ENCODE peak calls at places on chromosomes 1 and 21, in four cellular contexts. S is cardiac muscle cell, C is RWPE1, U is NCI-H1436. T is an unnamed sample.

GRCh38 chr1:94240822-94241221 is 3.4 kb upstream of the ARHGAP29 start:
- DNase-seq in S (peak; percentile 48), C (no peak), U (no peak), T (peak; percentile 67)

GRCh38 chr1:201506092-201506491 is 831 bp downstream of the CSRP1 start:
- DNase-seq in S (no peak), C (no peak), U (no peak), T (no peak)

GRCh38 chr1:24381256-24381655 is 32.3 kb downstream of the STPG1 start:
- DNase-seq in S (no peak), C (no peak), U (no peak), T (no peak)

GRCh38 chr1:30942326-30942978 is 33.9 kb upstream of the SDC3 start:
- DNase-seq in S (no peak), C (no peak), U (peak; percentile 17), T (peak; percentile 16)

GRCh38 chr1:153841463-153841994 is 66.3 kb downstream of the SLC27A3 start:
- DNase-seq in S (no peak), C (no peak), U (no peak), T (no peak)

GRCh38 chr1:175195798-175196197 is 3.2 kb upstream of the KIAA0040 start:
- DNase-seq in S (no peak), C (no peak), U (no peak), T (no peak)

GRCh38 chr1:32063261-32063681 is 9.5 kb upstream of the TMEM39B start:
- DNase-seq in S (peak; percentile 55), C (peak; percentile 55), U (peak; percentile 55), T (peak; percentile 45)

GRCh38 chr21:42039911-42040351 is 29.8 kb upstream of the ZBTB21 start:
- DNase-seq in S (no peak), C (no peak), U (no peak), T (no peak)

GRCh38 chr1:66711420-66711819 is 40.8 kb upstream of the DYNLT5 start:
- DNase-seq in S (no peak), C (no peak), U (peak; percentile 9), T (peak; percentile 33)

GRCh38 chr1:188941986-188942385 is 1535.7 kb downstream of the BRINP3 start:
- DNase-seq in S (no peak), C (no peak), U (no peak), T (no peak)

GRCh38 chr1:1941868-1942752 is 23.0 kb upstream of the TMEM52 start:
- DNase-seq in S (no peak), C (no peak), U (no peak), T (no peak)

GRCh38 chr21:45612096-45613019 is 31.2 kb upstream of the PCBP3 start:
- DNase-seq in S (no peak), C (peak; percentile 22), U (no peak), T (no peak)

GRCh38 chr1:204894031-204894430 is 23.4 kb downstream of the NFASC start:
- DNase-seq in S (no peak), C (no peak), U (no peak), T (no peak)

GRCh38 chr1:231039161-231040018 is 664 bp downstream of the FAM89A start:
- DNase-seq in S (peak; percentile 69), C (peak; percentile 55), U (no peak), T (peak; percentile 35)

GRCh38 chr1:178607718-178608408 is 95.0 kb downstream of the TEX35 start:
- DNase-seq in S (no peak), C (no peak), U (no peak), T (no peak)

GRCh38 chr1:40593449-40594186 is 62.2 kb downstream of the ZNF684 start:
- DNase-seq in S (no peak), C (no peak), U (no peak), T (no peak)

GRCh38 chr1:77271851-77272250 is 10.0 kb upstream of the AK5 start:
- DNase-seq in S (no peak), C (no peak), U (no peak), T (peak; percentile 72)

GRCh38 chr1:203306970-203307541 is 1.7 kb downstream of the BTG2 start:
- DNase-seq in S (no peak), C (no peak), U (no peak), T (peak; percentile 33)

GRCh38 chr1:86933562-86934377 is 19.3 kb downstream of the HS2ST1 start:
- DNase-seq in S (peak; percentile 50), C (no peak), U (peak; percentile 4), T (no peak)

GRCh38 chr1:43348809-43349593 is 9.8 kb upstream of the CDC20 start:
- DNase-seq in S (peak; percentile 95), C (peak; percentile 85), U (peak; percentile 93), T (peak; percentile 65)

GRCh38 chr1:183163311-183163710 is 22.8 kb upstream of the LAMC2 start:
- DNase-seq in S (no peak), C (peak; percentile 74), U (no peak), T (peak; percentile 34)

GRCh38 chr1:76302711-76303347 is 228.3 kb downstream of the ST6GALNAC3 start:
- DNase-seq in S (no peak), C (no peak), U (peak; percentile 83), T (no peak)

T was measured in lung microvascular endothelial cell.